ENCODE peak calls at places on chromosomes 4 and X, in six cellular contexts. T is K562, S is GM12878, K is HepG2, Z is SK-N-SH, C is H1. U is an unnamed sample. For H3K27me3, the result is how much of the 10 kb centered on the place peaks cover.

GRCh38 chr4:126071346-126072333 is 756.9 kb downstream of the FAT4 start:
- DNase-seq in T (no peak), S (no peak), K (peak), Z (peak), C (no peak), U (no peak)

GRCh38 chr4:1192493-1193205 is 20.3 kb upstream of the SPON2 start:
- DNase-seq in T (no peak), S (no peak), K (no peak), Z (peak), C (no peak), U (no peak)

GRCh38 chr4:155433636-155434360 is 57.0 kb upstream of the MAP9 start:
- DNase-seq in T (no peak), S (no peak), K (no peak), Z (no peak), C (no peak), U (no peak)

GRCh38 chrX:68650491-68650890 is 3.0 kb downstream of the STARD8 start:
- DNase-seq in T (no peak), S (no peak), K (no peak), Z (no peak), C (no peak), U (no peak)

GRCh38 chr4:145734576-145735329 is 54.8 kb downstream of the C4orf51 start:
- DNase-seq in T (no peak), S (peak), K (peak), Z (no peak), C (no peak), U (no peak)

GRCh38 chrX:152817082-152817744 is 13.3 kb downstream of the CETN2 start:
- DNase-seq in T (peak), S (no peak), K (no peak), Z (peak), C (no peak), U (no peak)

GRCh38 chrX:146243071-146243470 is 425.4 kb downstream of the SLITRK2 start:
- DNase-seq in T (no peak), S (no peak), K (no peak), Z (no peak), C (no peak), U (no peak)

GRCh38 chr4:48483777-48484493 is 792 bp downstream of the SLC10A4 start:
- DNase-seq in T (peak), S (no peak), K (no peak), Z (peak), C (peak), U (no peak)

GRCh38 chrX:67724359-67725110 is 180.7 kb downstream of the AR start:
- DNase-seq in T (no peak), S (no peak), K (no peak), Z (no peak), C (no peak), U (no peak)

GRCh38 chr4:38489924-38490639 is 173.9 kb upstream of the KLF3 start:
- DNase-seq in T (no peak), S (no peak), K (peak), Z (no peak), C (no peak), U (no peak)

GRCh38 chr4:92447265-92447905 is 143.6 kb downstream of the GRID2 start:
- DNase-seq in T (no peak), S (no peak), K (no peak), Z (no peak), C (no peak), U (no peak)

GRCh38 chr4:48223633-48224295 is 45.9 kb downstream of the TEC start:
- DNase-seq in T (no peak), S (no peak), K (no peak), Z (no peak), C (no peak), U (no peak)

GRCh38 chr4:118729287-118730286 is 44.4 kb downstream of the METTL14 start:
- DNase-seq in T (no peak), S (no peak), K (peak), Z (no peak), C (no peak), U (no peak)

GRCh38 chr4:118734491-118735205 is 49.5 kb downstream of the METTL14 start:
- DNase-seq in T (no peak), S (no peak), K (no peak), Z (no peak), C (no peak), U (no peak)

GRCh38 chr4:118730683-118731082 is 45.5 kb downstream of the METTL14 start:
- DNase-seq in T (no peak), S (no peak), K (no peak), Z (no peak), C (no peak), U (no peak)

GRCh38 chr4:118736867-118737266 is 51.7 kb downstream of the METTL14 start:
- DNase-seq in T (no peak), S (no peak), K (no peak), Z (no peak), C (no peak), U (no peak)

DNA sequence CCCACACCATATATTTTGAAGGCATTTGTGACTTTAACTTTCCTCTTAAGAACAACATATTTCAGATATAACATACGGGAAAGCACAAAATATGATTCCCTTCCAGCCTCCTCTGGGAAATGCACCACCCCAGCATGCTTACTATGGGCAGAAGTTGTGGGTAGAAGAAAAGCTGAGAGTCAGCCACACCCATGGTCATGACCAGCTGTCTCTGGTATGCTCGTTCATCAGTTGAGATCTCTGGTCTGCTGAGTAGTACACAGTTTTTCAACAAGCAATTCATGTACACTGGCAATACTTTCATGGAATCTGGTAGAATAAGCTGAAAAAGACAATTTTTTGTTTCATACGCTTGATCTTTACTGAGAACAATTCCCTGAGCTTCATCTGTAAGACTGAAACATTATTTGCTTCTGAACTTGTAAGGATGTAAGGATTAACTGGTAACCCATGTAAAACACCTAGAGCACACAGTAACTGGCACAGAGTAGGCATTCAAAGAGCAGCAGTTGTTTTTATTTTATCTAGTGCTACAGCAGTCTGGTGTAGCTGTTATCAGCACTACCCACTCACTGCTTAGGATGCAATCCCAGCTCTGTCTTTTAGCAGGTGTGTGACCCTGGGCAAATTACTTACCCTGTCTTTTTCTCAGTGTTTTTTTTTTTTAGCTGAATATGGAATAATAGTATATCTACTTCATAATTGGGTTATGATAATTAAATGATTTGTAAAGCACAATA is 47.6 kb downstream of the METTL14 start:
- DNase-seq in T (no peak), S (no peak), K (no peak), Z (no peak), C (no peak), U (no peak)
- TF ChIP-seq GABPA in T (no peak), S (no peak), K (no peak), Z (no peak), C (no peak), U (no peak)

GRCh38 chrX:50470103-50471031 is at the start of gene DGKK:
- DNase-seq in T (no peak), S (no peak), K (peak), Z (peak), C (peak), U (no peak)
- H3K27me3 ChIP-seq in T (under half), S (under half), K (under half), Z (under half), C (under half), U (under half)

GRCh38 chrX:1386338-1387127 is 5.4 kb downstream of the SLC25A6 start:
- DNase-seq in T (no peak), S (no peak), K (no peak), Z (peak), C (peak), U (no peak)
- TF ChIP-seq GABPA in T (no peak), S (no peak), K (no peak), Z (no peak), C (no peak), U (no peak)

DNA sequence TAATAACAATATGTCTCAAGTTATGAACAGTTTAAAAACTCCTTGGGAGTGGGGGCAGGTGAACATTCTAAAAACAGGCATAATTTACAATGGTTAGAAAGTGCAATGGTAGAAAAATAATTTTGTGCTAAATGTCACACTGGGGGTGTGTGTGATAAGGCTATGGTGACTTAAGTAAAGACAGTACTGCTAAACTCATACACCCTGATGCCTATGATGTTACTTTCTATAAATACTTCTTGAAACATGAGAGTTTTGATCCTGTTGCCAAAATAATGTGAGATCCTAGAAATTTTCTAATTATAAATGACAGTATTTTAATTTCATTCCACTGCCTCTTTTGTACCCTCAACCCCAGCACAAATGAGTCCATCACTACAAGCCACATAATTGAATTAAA is 144.2 kb downstream of the POLA1 start:
- DNase-seq in T (no peak), S (no peak), K (no peak), Z (no peak), C (no peak), U (no peak)
- H3K27me3 ChIP-seq in T (under half), S (under half), K (under half), Z (under half), C (under half), U (under half)

GRCh38 chr4:16052939-16053338 is 30.9 kb downstream of the PROM1 start:
- DNase-seq in T (no peak), S (no peak), K (no peak), Z (no peak), C (no peak), U (no peak)

GRCh38 chr4:16055937-16056336 is 27.9 kb downstream of the PROM1 start:
- DNase-seq in T (no peak), S (no peak), K (no peak), Z (no peak), C (no peak), U (no peak)

GRCh38 chr4:16055454-16055853 is 28.4 kb downstream of the PROM1 start:
- DNase-seq in T (no peak), S (no peak), K (no peak), Z (no peak), C (no peak), U (no peak)

GRCh38 chr4:16051132-16051531 is 32.7 kb downstream of the PROM1 start:
- DNase-seq in T (no peak), S (no peak), K (no peak), Z (no peak), C (no peak), U (no peak)

GRCh38 chr4:16056681-16057400 is 27.0 kb downstream of the PROM1 start:
- DNase-seq in T (no peak), S (no peak), K (no peak), Z (peak), C (no peak), U (no peak)
- TF ChIP-seq GABPA in T (no peak), S (no peak), K (no peak), Z (no peak), C (no peak), U (no peak)

DNA sequence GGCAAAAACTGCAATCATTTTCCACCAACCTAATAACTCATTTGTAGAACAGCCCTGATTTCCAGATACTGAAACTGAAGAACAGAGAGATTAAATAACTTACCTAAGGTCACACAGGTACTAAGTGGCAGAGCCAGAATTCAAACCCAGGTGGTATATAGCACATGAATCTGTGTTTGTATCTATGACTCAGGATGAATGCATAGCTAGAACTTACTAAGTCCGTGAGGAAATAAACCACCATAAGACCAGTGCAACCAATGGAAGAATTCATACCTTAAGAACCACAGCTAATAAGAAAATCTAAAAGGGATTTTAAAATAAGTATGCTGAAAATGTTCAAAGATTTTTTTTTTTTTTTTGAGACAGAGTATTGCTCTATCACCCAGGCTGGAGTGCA is 1.5 kb upstream of the PLAC1 start:
- DNase-seq in T (no peak), S (no peak), K (no peak), Z (no peak), C (no peak), U (no peak)
- H3K27me3 ChIP-seq in T (under half), S (under half), K (under half), Z (under half), C (under half), U (under half)